ENCODE peak calls at places on chromosome 1, in four cellular contexts. One of them, this sample, is unnamed.

GRCh38 chr1:151832318-151832984 is 849 bp upstream of the RORC start:
- DNase-seq in GM12878: no peak
- DNase-seq in H1: no peak
- DNase-seq in HepG2: peak
- DNase-seq in this sample: no peak

GRCh38 chr1:230568676-230569075 is 73.6 kb upstream of the COG2 start:
- DNase-seq in GM12878: no peak
- DNase-seq in H1: no peak
- DNase-seq in HepG2: no peak
- DNase-seq in this sample: no peak

GRCh38 chr1:77975386-77975785 is 3.5 kb downstream of the FUBP1 start:
- DNase-seq in GM12878: no peak
- DNase-seq in H1: no peak
- DNase-seq in HepG2: no peak
- DNase-seq in this sample: no peak

GRCh38 chr1:38088366-38088765 is 41.8 kb upstream of the POU3F1 start:
- DNase-seq in GM12878: no peak
- DNase-seq in H1: no peak
- DNase-seq in HepG2: peak
- DNase-seq in this sample: no peak

GRCh38 chr1:12142141-12142823 is 24.5 kb upstream of the TNFRSF1B start:
- DNase-seq in GM12878: no peak
- DNase-seq in H1: no peak
- DNase-seq in HepG2: no peak
- DNase-seq in this sample: no peak

GRCh38 chr1:212178830-212179370 is 106.3 kb upstream of the PPP2R5A start:
- DNase-seq in GM12878: no peak
- DNase-seq in H1: no peak
- DNase-seq in HepG2: no peak
- DNase-seq in this sample: no peak

GRCh38 chr1:206708058-206708457 is 23.4 kb downstream of the MAPKAPK2 start:
- DNase-seq in GM12878: no peak
- DNase-seq in H1: no peak
- DNase-seq in HepG2: peak
- DNase-seq in this sample: no peak

GRCh38 chr1:32873484-32873883 is 2.8 kb upstream of the FNDC5 start:
- DNase-seq in GM12878: no peak
- DNase-seq in H1: no peak
- DNase-seq in HepG2: no peak
- DNase-seq in this sample: no peak

GRCh38 chr1:24277420-24278169 is 41.6 kb upstream of the GRHL3 start:
- DNase-seq in GM12878: peak
- DNase-seq in H1: no peak
- DNase-seq in HepG2: no peak
- DNase-seq in this sample: no peak

GRCh38 chr1:74652711-74653131 is 20.9 kb downstream of the ERICH3 start:
- DNase-seq in GM12878: peak
- DNase-seq in H1: no peak
- DNase-seq in HepG2: no peak
- DNase-seq in this sample: no peak

GRCh38 chr1:171484760-171485374 is 463 bp upstream of the PRRC2C start:
- DNase-seq in GM12878: no peak
- DNase-seq in H1: peak
- DNase-seq in HepG2: no peak
- DNase-seq in this sample: no peak

GRCh38 chr1:224433671-224434446 is 738 bp downstream of the WDR26 start:
- DNase-seq in GM12878: no peak
- DNase-seq in H1: peak
- DNase-seq in HepG2: no peak
- DNase-seq in this sample: no peak

GRCh38 chr1:30750751-30751291 is 6.8 kb downstream of the LAPTM5 start:
- DNase-seq in GM12878: no peak
- DNase-seq in H1: no peak
- DNase-seq in HepG2: no peak
- DNase-seq in this sample: no peak

GRCh38 chr1:47948126-47948525 is 49.1 kb downstream of the TRABD2B start:
- DNase-seq in GM12878: no peak
- DNase-seq in H1: no peak
- DNase-seq in HepG2: peak
- DNase-seq in this sample: peak

GRCh38 chr1:230070321-230071208 is 3.5 kb downstream of the GALNT2 start:
- DNase-seq in GM12878: no peak
- DNase-seq in H1: no peak
- DNase-seq in HepG2: no peak
- DNase-seq in this sample: no peak

GRCh38 chr1:226764533-226764932 is 25.5 kb upstream of the ITPKB start:
- DNase-seq in GM12878: no peak
- DNase-seq in H1: no peak
- DNase-seq in HepG2: no peak
- DNase-seq in this sample: no peak

GRCh38 chr1:63190171-63190570 is 132.2 kb upstream of the FOXD3 start:
- DNase-seq in GM12878: no peak
- DNase-seq in H1: no peak
- DNase-seq in HepG2: no peak
- DNase-seq in this sample: no peak

GRCh38 chr1:84268346-84268745 is 33.2 kb upstream of the SAMD13 start:
- DNase-seq in GM12878: no peak
- DNase-seq in H1: no peak
- DNase-seq in HepG2: no peak
- DNase-seq in this sample: no peak

GRCh38 chr1:78678324-78678723 is 28.7 kb downstream of the IFI44 start:
- DNase-seq in GM12878: no peak
- DNase-seq in H1: no peak
- DNase-seq in HepG2: no peak
- DNase-seq in this sample: no peak

GRCh38 chr1:154931940-154932487 is 4.5 kb downstream of the PMVK start:
- DNase-seq in GM12878: no peak
- DNase-seq in H1: no peak
- DNase-seq in HepG2: peak
- DNase-seq in this sample: no peak

GRCh38 chr1:36162680-36163079 is 6.7 kb downstream of the MAP7D1 start:
- DNase-seq in GM12878: no peak
- DNase-seq in H1: no peak
- DNase-seq in HepG2: no peak
- DNase-seq in this sample: no peak

GRCh38 chr1:166489670-166490436 is 323.1 kb upstream of the FAM78B start:
- DNase-seq in GM12878: peak
- DNase-seq in H1: no peak
- DNase-seq in HepG2: peak
- DNase-seq in this sample: no peak

GRCh38 chr1:234967121-234967520 is 161.5 kb downstream of the TOMM20 start:
- DNase-seq in GM12878: no peak
- DNase-seq in H1: no peak
- DNase-seq in HepG2: no peak
- DNase-seq in this sample: no peak

GRCh38 chr1:115428676-115429075 is 90.6 kb upstream of the NGF start:
- DNase-seq in GM12878: no peak
- DNase-seq in H1: no peak
- DNase-seq in HepG2: no peak
- DNase-seq in this sample: no peak

GRCh38 chr1:241927321-241927720 is 30.2 kb upstream of the BECN2 start:
- DNase-seq in GM12878: no peak
- DNase-seq in H1: no peak
- DNase-seq in HepG2: peak
- DNase-seq in this sample: no peak

GRCh38 chr1:27868932-27869718 is 3.2 kb upstream of the THEMIS2 start:
- DNase-seq in GM12878: peak
- DNase-seq in H1: no peak
- DNase-seq in HepG2: no peak
- DNase-seq in this sample: no peak

GRCh38 chr1:197395209-197395608 is 127.2 kb downstream of the CRB1 start:
- DNase-seq in GM12878: no peak
- DNase-seq in H1: no peak
- DNase-seq in HepG2: no peak
- DNase-seq in this sample: no peak

GRCh38 chr1:206911064-206911663 is 10.6 kb downstream of the FCMR start:
- DNase-seq in GM12878: no peak
- DNase-seq in H1: no peak
- DNase-seq in HepG2: peak
- DNase-seq in this sample: no peak

GRCh38 chr1:15617874-15618684 is 821 bp downstream of the DDI2 start:
- DNase-seq in GM12878: peak
- DNase-seq in H1: peak
- DNase-seq in HepG2: peak
- DNase-seq in this sample: no peak

GRCh38 chr1:184359909-184360308 is 26.9 kb upstream of the C1orf21 start:
- DNase-seq in GM12878: no peak
- DNase-seq in H1: no peak
- DNase-seq in HepG2: no peak
- DNase-seq in this sample: no peak

GRCh38 chr1:221576268-221576667 is 165.6 kb downstream of the DUSP10 start:
- DNase-seq in GM12878: no peak
- DNase-seq in H1: no peak
- DNase-seq in HepG2: no peak
- DNase-seq in this sample: no peak

GRCh38 chr1:156421062-156421938 is 52.3 kb downstream of the RHBG start:
- DNase-seq in GM12878: peak
- DNase-seq in H1: peak
- DNase-seq in HepG2: peak
- DNase-seq in this sample: peak

GRCh38 chr1:217135987-217136894 is 413.0 kb upstream of the ESRRG start:
- DNase-seq in GM12878: no peak
- DNase-seq in H1: peak
- DNase-seq in HepG2: no peak
- DNase-seq in this sample: no peak

GRCh38 chr1:15090373-15090772 is 63.2 kb upstream of the TMEM51 start:
- DNase-seq in GM12878: no peak
- DNase-seq in H1: peak
- DNase-seq in HepG2: peak
- DNase-seq in this sample: peak

GRCh38 chr1:205191617-205192016 is 19.9 kb downstream of the DSTYK start:
- DNase-seq in GM12878: no peak
- DNase-seq in H1: no peak
- DNase-seq in HepG2: no peak
- DNase-seq in this sample: peak

GRCh38 chr1:172338295-172338735 is 82.2 kb upstream of the C1orf105 start:
- DNase-seq in GM12878: peak
- DNase-seq in H1: no peak
- DNase-seq in HepG2: no peak
- DNase-seq in this sample: no peak

GRCh38 chr1:23865543-23865930 is 2.6 kb downstream of the FUCA1 start:
- DNase-seq in GM12878: peak
- DNase-seq in H1: no peak
- DNase-seq in HepG2: no peak
- DNase-seq in this sample: no peak

GRCh38 chr1:30299393-30299792 is 424.0 kb downstream of the MATN1 start:
- DNase-seq in GM12878: no peak
- DNase-seq in H1: no peak
- DNase-seq in HepG2: no peak
- DNase-seq in this sample: no peak

GRCh38 chr1:53342735-53343470 is 15.0 kb upstream of the LRP8 start:
- DNase-seq in GM12878: no peak
- DNase-seq in H1: peak
- DNase-seq in HepG2: no peak
- DNase-seq in this sample: no peak

GRCh38 chr1:153919879-153920852 is 2.6 kb downstream of the GATAD2B start:
- DNase-seq in GM12878: no peak
- DNase-seq in H1: no peak
- DNase-seq in HepG2: no peak
- DNase-seq in this sample: no peak
- TF ChIP-seq SUZ12 in GM12878: no peak
- TF ChIP-seq SUZ12 in H1: no peak
- TF ChIP-seq SUZ12 in HepG2: no peak
- TF ChIP-seq SUZ12 in this sample: no peak

GRCh38 chr1:203420220-203420705 is 55.3 kb upstream of the PRELP start:
- DNase-seq in GM12878: no peak
- DNase-seq in H1: no peak
- DNase-seq in HepG2: peak
- DNase-seq in this sample: no peak

GRCh38 chr1:203424285-203424684 is 51.3 kb upstream of the PRELP start:
- DNase-seq in GM12878: no peak
- DNase-seq in H1: no peak
- DNase-seq in HepG2: no peak
- DNase-seq in this sample: no peak

GRCh38 chr1:203422656-203423055 is 53.0 kb upstream of the PRELP start:
- DNase-seq in GM12878: no peak
- DNase-seq in H1: no peak
- DNase-seq in HepG2: no peak
- DNase-seq in this sample: no peak

GRCh38 chr1:203421246-203421645 is 54.4 kb upstream of the PRELP start:
- DNase-seq in GM12878: no peak
- DNase-seq in H1: no peak
- DNase-seq in HepG2: no peak
- DNase-seq in this sample: no peak

DNA sequence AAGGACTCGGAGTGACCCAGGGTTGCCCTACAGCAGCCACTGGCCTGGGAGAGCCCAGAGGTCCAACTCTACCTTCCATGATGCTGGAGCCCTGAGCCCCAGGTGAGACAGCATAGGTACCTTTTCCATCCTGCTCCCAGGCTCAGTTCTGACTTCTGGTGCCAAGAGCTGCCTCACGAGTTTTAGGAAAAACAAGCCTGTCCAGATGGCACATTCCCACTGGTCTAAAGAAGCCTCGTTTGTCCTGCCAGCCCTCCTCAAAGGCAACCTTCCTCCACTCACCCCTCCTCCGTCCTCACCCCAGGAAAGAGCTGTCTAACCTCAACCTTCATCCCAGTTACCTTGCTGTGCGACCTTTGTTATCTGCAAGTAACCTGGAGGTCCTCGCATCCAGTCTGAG is 53.5 kb upstream of the PRELP start:
- DNase-seq in GM12878: no peak
- DNase-seq in H1: no peak
- DNase-seq in HepG2: no peak
- DNase-seq in this sample: no peak
- TF ChIP-seq ZNF274 in GM12878: no peak
- TF ChIP-seq ZNF274 in H1: no peak
- TF ChIP-seq ZNF274 in HepG2: no peak
- TF ChIP-seq ZNF274 in this sample: no peak

DNA sequence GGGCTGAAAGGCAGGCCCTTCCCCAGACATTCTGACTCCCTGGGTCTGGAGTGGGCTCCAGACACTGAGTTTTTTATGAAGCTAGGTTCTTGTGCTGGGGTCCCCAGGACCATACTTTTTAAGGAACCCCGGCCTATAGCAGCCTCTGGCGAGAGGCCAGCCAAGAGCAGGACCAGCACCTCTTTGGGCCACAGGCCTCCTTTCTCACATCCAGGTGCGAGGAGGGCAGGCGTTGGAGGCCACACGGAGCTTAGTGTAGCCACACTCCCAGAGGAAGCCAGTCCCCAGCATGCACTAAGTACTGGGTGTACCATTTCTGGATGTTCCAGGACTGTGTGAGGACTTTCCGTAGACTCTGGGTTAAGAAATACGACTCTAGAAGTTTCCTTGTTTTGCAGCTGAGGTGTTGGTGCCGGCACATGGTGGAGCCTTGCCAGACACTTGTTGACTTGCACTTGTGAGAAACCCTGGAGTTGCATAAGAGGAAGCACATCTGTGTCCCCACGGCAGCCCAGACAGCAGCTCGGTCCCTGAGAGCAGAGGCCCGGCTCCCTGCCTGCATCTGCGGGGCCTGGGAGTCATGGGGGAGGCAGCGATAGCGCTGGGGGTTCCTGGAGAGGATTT is 122.2 kb upstream of the VAMP3 start:
- DNase-seq in GM12878: no peak
- DNase-seq in H1: no peak
- DNase-seq in HepG2: no peak
- DNase-seq in this sample: no peak
- H3K9ac ChIP-seq in GM12878: no peak
- H3K9ac ChIP-seq in H1: no peak
- H3K9ac ChIP-seq in HepG2: no peak
- H3K9ac ChIP-seq in this sample: no peak

GRCh38 chr1:181216571-181216994 is 128.1 kb downstream of the IER5 start:
- DNase-seq in GM12878: no peak
- DNase-seq in H1: no peak
- DNase-seq in HepG2: no peak
- DNase-seq in this sample: peak
- TF ChIP-seq SUZ12 in GM12878: no peak
- TF ChIP-seq SUZ12 in H1: no peak
- TF ChIP-seq SUZ12 in HepG2: no peak
- TF ChIP-seq SUZ12 in this sample: no peak

This sample was measured in NT2/D1.